ENCODE peak calls at places on chromosomes 2 and 18, in seven cellular contexts. D, Q, K, Z, F, T and R are unnamed samples.

GRCh38 chr2:224881846-224882245 is 160.4 kb downstream of the DOCK10 start:
- DNase-seq in F (no peak), Z (no peak), T (no peak), D (no peak), K (no peak), Q (no peak), R (no peak)

GRCh38 chr2:138423198-138423597 is 78.4 kb upstream of the SPOPL start:
- DNase-seq in T (no peak), Z (no peak), K (no peak), D (no peak), Q (no peak), F (no peak), R (no peak)

GRCh38 chr2:101012706-101013181 is 10.7 kb downstream of the RPL31 start:
- DNase-seq in Z (no peak), K (peak), Q (peak), T (no peak), F (no peak), D (peak), R (no peak)

GRCh38 chr2:147739531-147739930 is 105.3 kb upstream of the ACVR2A start:
- DNase-seq in T (no peak), Z (no peak), K (peak), Q (no peak), D (peak), F (no peak), R (no peak)

GRCh38 chr2:120768112-120769048 is 32.7 kb downstream of the GLI2 start:
- DNase-seq in D (no peak), Z (no peak), Q (no peak), T (no peak), F (no peak), K (no peak), R (no peak)

GRCh38 chr2:154704991-154705390 is 6.5 kb downstream of the KCNJ3 start:
- DNase-seq in F (no peak), D (no peak), Z (no peak), Q (no peak), T (no peak), K (no peak), R (no peak)

GRCh38 chr2:107525420-107525819 is 301.3 kb upstream of the RGPD4 start:
- DNase-seq in Z (no peak), Q (no peak), D (peak), F (no peak), K (peak), T (no peak), R (no peak)

GRCh38 chr2:74564222-74564621 is 9.7 kb downstream of the DOK1 start:
- DNase-seq in Q (no peak), D (peak), F (no peak), Z (no peak), K (peak), T (no peak), R (no peak)

GRCh38 chr2:109094144-109094543 is 34.9 kb upstream of the SH3RF3 start:
- DNase-seq in F (no peak), K (no peak), T (no peak), D (no peak), Q (no peak), Z (no peak), R (no peak)

GRCh38 chr2:205496777-205497176 is 185.5 kb upstream of the NRP2 start:
- DNase-seq in Q (no peak), T (no peak), F (peak), K (peak), Z (no peak), D (peak), R (no peak)

GRCh38 chr2:80020061-80020460 is 284.5 kb downstream of the LRRTM1 start:
- DNase-seq in Q (no peak), D (no peak), Z (no peak), T (no peak), K (no peak), F (no peak), R (no peak)

GRCh38 chr2:224062481-224063307 is 23.6 kb upstream of the SERPINE2 start:
- DNase-seq in K (no peak), F (no peak), D (no peak), T (no peak), Z (no peak), Q (no peak), R (no peak)

GRCh38 chr2:236693531-236693930 is 123.9 kb downstream of the ACKR3 start:
- DNase-seq in Z (no peak), Q (no peak), D (no peak), F (no peak), K (no peak), T (no peak), R (no peak)

GRCh38 chr2:68909793-68910674 is 38.8 kb upstream of the BMP10 start:
- DNase-seq in D (peak), F (peak), T (no peak), Q (peak), Z (peak), K (peak), R (peak)

GRCh38 chr2:195498176-195498575 is 158.8 kb upstream of the SLC39A10 start:
- DNase-seq in Z (peak), K (peak), F (no peak), D (no peak), T (no peak), Q (peak), R (no peak)

GRCh38 chr2:179861027-179861776 is at the start of gene ZNF385B:
- DNase-seq in Q (peak), D (peak), T (no peak), F (no peak), K (peak), Z (no peak), R (peak)

GRCh38 chr18:74457043-74457742 is at the start of gene DIPK1C:
- DNase-seq in D (no peak), F (no peak), K (no peak), Z (no peak), T (peak), Q (no peak), R (peak)

GRCh38 chr2:23916727-23917458 is 10.0 kb downstream of the ATAD2B start:
- DNase-seq in Z (no peak), F (no peak), D (peak), K (no peak), Q (no peak), T (no peak), R (no peak)

GRCh38 chr2:60954139-60954538 is 63.4 kb upstream of the PEX13 start:
- DNase-seq in D (no peak), F (no peak), T (no peak), Q (no peak), Z (no peak), K (no peak), R (no peak)